ENCODE peak calls at places on chromosomes 2 and 18, in four cellular contexts. V, A, X and K are unnamed samples.

GRCh38 chr18:50563376-50563775 is 3.5 kb downstream of the MAPK4 start:
- DNase-seq in V (no peak), A (no peak), X (no peak), K (no peak)

GRCh38 chr18:74257083-74257482 is 34.7 kb downstream of the CYB5A start:
- DNase-seq in V (no peak), A (no peak), X (no peak), K (no peak)

GRCh38 chr2:27222407-27222806 is 5.2 kb downstream of the CAD start:
- DNase-seq in V (no peak), A (no peak), X (no peak), K (no peak)

GRCh38 chr18:48615566-48616401 is 77.0 kb downstream of the CTIF start:
- DNase-seq in V (no peak), A (no peak), X (no peak), K (no peak)

GRCh38 chr18:51009071-51009470 is 20.9 kb upstream of the SMAD4 start:
- DNase-seq in V (peak), A (no peak), X (no peak), K (no peak)

GRCh38 chr2:3692375-3692774 is 11.0 kb upstream of the DCDC2C start:
- DNase-seq in V (no peak), A (no peak), X (no peak), K (no peak)

GRCh38 chr2:38797276-38797675 is 19.3 kb downstream of the GEMIN6 start:
- DNase-seq in V (peak), A (no peak), X (no peak), K (no peak)

GRCh38 chr2:203811491-203812221 is 55.9 kb upstream of the CTLA4 start:
- DNase-seq in V (peak), A (peak), X (peak), K (no peak)

GRCh38 chr2:31032475-31032874 is 105.8 kb downstream of the GALNT14 start:
- DNase-seq in V (no peak), A (no peak), X (no peak), K (no peak)

GRCh38 chr2:67772216-67773180 is 290.3 kb downstream of the C1D start:
- DNase-seq in V (no peak), A (no peak), X (no peak), K (no peak)

GRCh38 chr2:163207706-163208370 is 369.3 kb upstream of the KCNH7 start:
- DNase-seq in V (no peak), A (no peak), X (no peak), K (no peak)

GRCh38 chr2:206368933-206369569 is 74.3 kb upstream of the ADAM23 start:
- DNase-seq in V (no peak), A (no peak), X (no peak), K (no peak)

GRCh38 chr2:182606728-182607681 is 109.1 kb upstream of the DNAJC10 start:
- DNase-seq in V (no peak), A (no peak), X (no peak), K (no peak)

GRCh38 chr2:221572821-221573429 is 821 bp upstream of the EPHA4 start:
- DNase-seq in V (peak), A (no peak), X (peak), K (no peak)